ENCODE peak calls at places on chromosomes 13 and 19, in six cellular contexts. W, T, E, Z, P and K are unnamed samples.

GRCh38 chr13:63948045-63948444 is 2532.4 kb upstream of the PCDH20 start:
- DNase-seq in Z (no peak), W (no peak), T (no peak), P (peak; percentile 16), E (no peak), K (no peak)

GRCh38 chr13:110017379-110017778 is 231.0 kb upstream of the IRS2 start:
- DNase-seq in W (no peak), E (no peak), T (no peak), P (no peak), Z (no peak), K (no peak)

GRCh38 chr13:26861951-26862350 is 101.4 kb upstream of the GPR12 start:
- DNase-seq in E (no peak), T (no peak), Z (no peak), P (no peak), W (no peak), K (no peak)

GRCh38 chr19:6041071-6041470 is 63.1 kb upstream of the RANBP3 start:
- DNase-seq in W (no peak), P (no peak), E (no peak), T (no peak), Z (no peak), K (no peak)

GRCh38 chr13:113996912-113997745 is 23.3 kb upstream of the C13orf46 start:
- DNase-seq in W (peak; percentile 72), P (no peak), T (no peak), Z (no peak), E (no peak), K (no peak)

GRCh38 chr13:112248909-112249592 is 127.1 kb upstream of the SPACA7 start:
- DNase-seq in P (no peak), Z (no peak), W (peak; percentile 53), E (no peak), T (no peak), K (no peak)

GRCh38 chr19:28239270-28239669 is 973.7 kb downstream of the UQCRFS1 start:
- DNase-seq in E (peak; percentile 35), T (no peak), P (no peak), W (no peak), Z (peak; percentile 12), K (no peak)

GRCh38 chr13:107545946-107546502 is 669.3 kb downstream of the LIG4 start:
- DNase-seq in P (no peak), E (no peak), W (no peak), Z (no peak), T (no peak), K (no peak)

GRCh38 chr13:42039457-42039945 is 8.9 kb upstream of the DGKH start:
- DNase-seq in E (no peak), T (no peak), Z (peak; percentile 24), P (no peak), W (no peak), K (no peak)

GRCh38 chr13:49587311-49587847 is 2.0 kb upstream of the RCBTB1 start:
- DNase-seq in W (no peak), T (no peak), E (no peak), P (no peak), Z (no peak), K (no peak)

GRCh38 chr13:39875583-39875982 is 220.1 kb downstream of the COG6 start:
- DNase-seq in P (peak; percentile 98), T (no peak), Z (no peak), W (no peak), E (no peak), K (no peak)

GRCh38 chr13:112756967-112757758 is 67.3 kb downstream of the ATP11A start:
- DNase-seq in W (peak; percentile 38), Z (no peak), T (no peak), E (no peak), P (no peak), K (no peak)

GRCh38 chr13:26502826-26503225 is 54.7 kb upstream of the WASF3 start:
- DNase-seq in T (no peak), E (no peak), Z (no peak), P (peak; percentile 58), W (no peak), K (peak; percentile 80)

GRCh38 chr13:98386632-98387031 is 190.3 kb downstream of the STK24 start:
- DNase-seq in W (no peak), P (no peak), Z (peak; percentile 36), E (no peak), T (no peak), K (no peak)

GRCh38 chr13:40682449-40683240 is 16.2 kb upstream of the FOXO1 start:
- DNase-seq in W (no peak), T (no peak), E (no peak), P (peak; percentile 63), Z (no peak), K (no peak)

GRCh38 chr19:2302319-2303208 is 5.4 kb downstream of the LINGO3 start:
- DNase-seq in P (peak; percentile 36), E (peak; percentile 42), W (peak; percentile 87), T (peak; percentile 49), Z (no peak), K (peak; percentile 79)

GRCh38 chr19:56403764-56404704 is at the start of gene ZNF583:
- DNase-seq in E (peak; percentile 96), W (peak; percentile 98), P (peak; percentile 98), T (peak; percentile 93), Z (peak; percentile 98), K (peak; percentile 99)

GRCh38 chr19:23772668-23773063 is 14.0 kb upstream of the ZNF681 start:
- DNase-seq in P (no peak), E (no peak), T (no peak), Z (no peak), W (no peak), K (no peak)

GRCh38 chr19:14070268-14071050 is 2.1 kb upstream of the MISP3 start:
- DNase-seq in T (no peak), Z (no peak), P (no peak), W (no peak), E (no peak), K (no peak)

GRCh38 chr19:5112681-5113080 is 143.8 kb downstream of the KDM4B start:
- DNase-seq in P (no peak), W (no peak), E (no peak), T (no peak), Z (no peak), K (no peak)

GRCh38 chr19:11887247-11887617 is 350 bp upstream of the ZNF69 start:
- DNase-seq in P (no peak), Z (no peak), T (no peak), W (no peak), E (no peak), K (no peak)

GRCh38 chr19:13849991-13850909 is 26.7 kb upstream of the NANOS3 start:
- DNase-seq in T (peak; percentile 87), E (peak; percentile 86), P (peak; percentile 82), Z (peak; percentile 89), W (peak; percentile 92), K (peak; percentile 93)

GRCh38 chr13:84481958-84482357 is 599.7 kb upstream of the SLITRK1 start:
- DNase-seq in E (no peak), T (no peak), P (no peak), Z (no peak), W (no peak), K (no peak)

GRCh38 chr19:11881151-11881800 is 6.3 kb upstream of the ZNF69 start:
- DNase-seq in E (peak; percentile 69), P (peak; percentile 54), W (peak; percentile 75), T (peak; percentile 54), Z (peak; percentile 70), K (no peak)

GRCh38 chr13:24100152-24100551 is 60.4 kb upstream of the SPATA13 start:
- DNase-seq in P (no peak), E (no peak), W (no peak), Z (no peak), T (no peak), K (no peak)

GRCh38 chr13:24096659-24097058 is 63.9 kb upstream of the SPATA13 start:
- DNase-seq in W (no peak), T (no peak), P (no peak), Z (no peak), E (no peak), K (no peak)

GRCh38 chr13:24097064-24097463 is 63.5 kb upstream of the SPATA13 start:
- DNase-seq in W (no peak), E (no peak), P (no peak), T (no peak), Z (no peak), K (no peak)

GRCh38 chr13:24092108-24092507 is 68.4 kb upstream of the SPATA13 start:
- DNase-seq in Z (no peak), T (no peak), P (peak; percentile 31), W (no peak), E (no peak), K (no peak)

GRCh38 chr13:24097667-24098066 is 62.9 kb upstream of the SPATA13 start:
- DNase-seq in W (no peak), Z (no peak), P (no peak), T (no peak), E (no peak), K (no peak)
- H3K4me3 ChIP-seq in W (no peak overlapping the region), Z (no peak overlapping the region), P (no peak overlapping the region), T (no peak overlapping the region), E (no peak overlapping the region), K (no peak overlapping the region)

GRCh38 chr19:35797663-35798062 is 15.0 kb downstream of the PRODH2 start:
- DNase-seq in Z (no peak), W (no peak), E (peak; percentile 41), P (no peak), T (no peak), K (no peak)
- TF ChIP-seq POLR2AphosphoS5 in Z (no peak), W (no peak), E (no peak), P (no peak), T (no peak), K (no peak)

GRCh38 chr13:30394798-30395191 is 27.5 kb upstream of the UBE2L5 start:
- DNase-seq in E (no peak), P (peak; percentile 42), W (no peak), Z (no peak), T (no peak), K (no peak)
- H3K4me3 ChIP-seq in E (peak overlapping the region; percentile 17), P (peak overlapping the region; percentile 95), W (peak overlapping the region; percentile 51), Z (peak overlapping the region; percentile 60), T (peak overlapping the region; percentile 2), K (peak overlapping the region; percentile 65)

DNA sequence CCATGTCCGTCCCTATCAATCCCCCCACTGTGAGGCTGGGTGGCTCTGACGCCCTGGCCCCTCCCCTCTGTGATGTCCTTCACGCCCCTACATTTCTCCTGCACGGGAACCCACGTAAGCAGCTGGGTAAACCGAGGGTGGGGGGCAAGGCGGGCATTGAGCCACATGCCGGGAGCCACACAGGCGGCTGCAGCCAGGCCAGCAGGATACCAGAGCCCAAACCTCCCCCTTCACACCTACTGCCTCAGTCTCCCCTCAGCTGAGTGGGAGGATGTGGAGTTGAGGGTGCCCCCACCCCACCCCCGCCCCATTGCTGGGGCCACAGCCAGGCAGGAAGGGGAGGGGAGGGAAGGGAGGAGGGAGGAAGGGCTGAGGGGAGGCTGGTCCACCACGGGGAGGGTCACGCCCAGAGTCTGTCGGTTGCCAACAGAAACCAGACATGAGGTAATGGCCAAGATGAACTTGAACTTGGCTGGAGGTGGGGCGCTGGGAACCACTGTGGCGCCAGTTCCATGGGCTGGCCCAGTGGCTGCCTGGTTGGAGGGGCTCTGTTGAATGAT is 20.9 kb downstream of the SMIM24 start:
- DNase-seq in E (peak; percentile 52), Z (peak; percentile 95), T (peak; percentile 74), P (peak; percentile 96), W (no peak), K (peak; percentile 95)
- TF ChIP-seq POLR2AphosphoS5 in E (peak; percentile 47), Z (no peak), T (peak; percentile 19), P (peak; percentile 12), W (peak; percentile 68), K (peak; percentile 43)

GRCh38 chr19:49127674-49128544 is 8.6 kb downstream of the PPFIA3 start:
- DNase-seq in Z (peak; percentile 99), E (peak; percentile 97), T (peak; percentile 96), P (peak; percentile 98), W (peak; percentile 97), K (peak; percentile 98)
- H3K4me3 ChIP-seq in Z (peak overlapping the region; percentile 47), E (peak overlapping the region; percentile 55), T (no peak overlapping the region), P (no peak overlapping the region), W (peak overlapping the region; percentile 42), K (peak overlapping the region; percentile 33)

GRCh38 chr19:35745328-35746086 is at the start of the genes PSENEN and U2AF1L4:
- DNase-seq in E (peak; percentile 92), W (peak; percentile 99), T (peak; percentile 99), P (peak; percentile 99), Z (peak; percentile 86), K (peak; percentile 100)
- TF ChIP-seq POLR2AphosphoS5 in E (no peak), W (peak; percentile 84), T (no peak), P (peak; percentile 55), Z (peak; percentile 47), K (peak; percentile 90)